ENCODE peak calls at places on chromosomes 16 and 17, in seven cellular contexts. Q, Y, J, B, Z, E and T are unnamed samples.

GRCh38 chr16:57969451-57970123 is 1.3 kb downstream of the CNGB1 start:
- DNase-seq in Q (no peak), Y (no peak), J (no peak), B (no peak), Z (no peak), E (no peak), T (no peak)

GRCh38 chr16:67435758-67436164 is 4.8 kb downstream of the HSD11B2 start:
- DNase-seq in Q (no peak), Y (no peak), J (no peak), B (no peak), Z (peak; percentile 41), E (no peak), T (no peak)

GRCh38 chr16:28984619-28985135 is at the start of gene LAT:
- DNase-seq in Q (no peak), Y (no peak), J (no peak), B (no peak), Z (no peak), E (peak; percentile 74), T (peak; percentile 85)

GRCh38 chr17:77451894-77452852 is 311.4 kb downstream of the SEC14L1 start:
- DNase-seq in Q (no peak), Y (no peak), J (peak; percentile 71), B (no peak), Z (peak; percentile 73), E (no peak), T (peak; percentile 79)

GRCh38 chr17:79741751-79742588 is 11.2 kb downstream of the ENPP7 start:
- DNase-seq in Q (peak; percentile 62), Y (no peak), J (peak; percentile 68), B (no peak), Z (peak; percentile 78), E (peak; percentile 66), T (peak; percentile 65)

GRCh38 chr17:59476413-59476812 is 89.0 kb upstream of the DHX40 start:
- DNase-seq in Q (no peak), Y (no peak), J (no peak), B (no peak), Z (no peak), E (no peak), T (no peak)

GRCh38 chr17:73155410-73156165 is 9.2 kb upstream of the SSTR2 start:
- DNase-seq in Q (no peak), Y (no peak), J (no peak), B (no peak), Z (no peak), E (no peak), T (no peak)

GRCh38 chr17:82752371-82753200 is 721 bp downstream of the TBCD start:
- DNase-seq in Q (peak; percentile 39), Y (no peak), J (peak; percentile 19), B (no peak), Z (peak; percentile 63), E (no peak), T (peak; percentile 71)

GRCh38 chr16:17435324-17435723 is 35.4 kb downstream of the XYLT1 start:
- DNase-seq in Q (no peak), Y (no peak), J (no peak), B (no peak), Z (no peak), E (no peak), T (no peak)

GRCh38 chr17:2222901-2223616 is 80.5 kb downstream of the SMG6 start:
- DNase-seq in Q (peak; percentile 35), Y (no peak), J (peak; percentile 69), B (no peak), Z (peak; percentile 63), E (no peak), T (peak; percentile 42)

GRCh38 chr17:4375039-4375748 is 8.7 kb upstream of the UBE2G1 start:
- DNase-seq in Q (no peak), Y (no peak), J (no peak), B (no peak), Z (no peak), E (no peak), T (no peak)

GRCh38 chr16:63067141-63067540 is 1030.9 kb upstream of the CDH8 start:
- DNase-seq in Q (no peak), Y (no peak), J (no peak), B (no peak), Z (no peak), E (no peak), T (no peak)

GRCh38 chr17:80034977-80035686 is 540 bp downstream of the TBC1D16 start:
- DNase-seq in Q (no peak), Y (no peak), J (peak; percentile 30), B (no peak), Z (peak; percentile 70), E (peak; percentile 30), T (peak; percentile 70)

GRCh38 chr17:50603340-50603739 is 31.3 kb upstream of the ABCC3 start:
- DNase-seq in Q (no peak), Y (no peak), J (no peak), B (no peak), Z (no peak), E (no peak), T (no peak)

GRCh38 chr17:45722161-45722560 is 62.0 kb upstream of the CRHR1 start:
- DNase-seq in Q (no peak), Y (no peak), J (no peak), B (no peak), Z (no peak), E (no peak), T (no peak)

GRCh38 chr16:89761304-89761922 is 40.1 kb downstream of the ZNF276 start:
- DNase-seq in Q (no peak), Y (no peak), J (no peak), B (no peak), Z (no peak), E (no peak), T (no peak)

GRCh38 chr16:10162981-10163380 is 19.2 kb downstream of the GRIN2A start:
- DNase-seq in Q (no peak), Y (no peak), J (no peak), B (no peak), Z (no peak), E (no peak), T (no peak)

GRCh38 chr17:75774471-75774987 is 9.5 kb upstream of the GALK1 start:
- DNase-seq in Q (no peak), Y (no peak), J (no peak), B (no peak), Z (no peak), E (no peak), T (no peak)

GRCh38 chr17:16622540-16623277 is 30.9 kb downstream of the ZNF624 start:
- DNase-seq in Q (no peak), Y (no peak), J (no peak), B (no peak), Z (no peak), E (no peak), T (no peak)

GRCh38 chr17:16623282-16623681 is 30.4 kb downstream of the ZNF624 start:
- DNase-seq in Q (no peak), Y (no peak), J (no peak), B (no peak), Z (no peak), E (no peak), T (no peak)

DNA sequence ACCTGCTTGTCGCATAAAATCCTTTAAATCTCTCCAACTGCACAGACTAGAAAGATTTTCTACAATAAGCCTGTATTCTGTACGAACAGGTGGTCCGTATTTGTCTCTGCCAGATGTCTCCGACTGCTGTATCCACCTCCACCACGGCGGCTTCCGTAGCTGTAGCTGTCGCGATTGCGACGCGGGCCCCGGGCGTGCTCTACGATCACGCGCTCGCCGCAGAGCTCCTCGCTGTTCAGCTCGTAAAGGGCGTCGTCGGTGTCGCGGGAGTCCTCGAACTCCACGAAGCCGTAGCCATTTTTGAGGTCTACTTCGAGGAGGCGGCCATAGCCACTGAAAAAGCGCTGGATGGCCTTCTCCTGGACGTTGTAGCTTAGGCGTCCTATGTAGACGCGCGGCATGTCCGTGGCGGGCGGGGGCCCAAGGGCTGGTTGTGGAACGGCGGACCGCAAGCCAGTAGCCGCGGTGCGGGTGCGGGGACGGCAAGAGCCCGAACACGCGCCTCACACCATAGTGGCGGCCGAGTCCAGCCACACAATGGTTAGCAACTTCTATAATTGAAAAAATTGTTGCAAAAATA is 36.1 kb downstream of the ZNF624 start:
- DNase-seq in Q (no peak), Y (no peak), J (no peak), B (no peak), Z (no peak), E (no peak), T (no peak)
- H3K9me3 ChIP-seq in Q (peaks cover 19% of the 10 kb centered on the region), Y (peaks cover 30% of the 10 kb centered on the region), J (peaks cover 80% of the 10 kb centered on the region), B (peaks cover 5% of the 10 kb centered on the region), Z (peaks cover 11% of the 10 kb centered on the region), E (peaks cover 19% of the 10 kb centered on the region), T (peaks cover 69% of the 10 kb centered on the region)

GRCh38 chr16:3317315-3317999 is 12.2 kb downstream of the ZNF75A start:
- DNase-seq in Q (no peak), Y (no peak), J (no peak), B (no peak), Z (no peak), E (no peak), T (no peak)

GRCh38 chr16:3327514-3327913 is 22.2 kb downstream of the ZNF75A start:
- DNase-seq in Q (no peak), Y (no peak), J (no peak), B (no peak), Z (no peak), E (no peak), T (no peak)

DNA sequence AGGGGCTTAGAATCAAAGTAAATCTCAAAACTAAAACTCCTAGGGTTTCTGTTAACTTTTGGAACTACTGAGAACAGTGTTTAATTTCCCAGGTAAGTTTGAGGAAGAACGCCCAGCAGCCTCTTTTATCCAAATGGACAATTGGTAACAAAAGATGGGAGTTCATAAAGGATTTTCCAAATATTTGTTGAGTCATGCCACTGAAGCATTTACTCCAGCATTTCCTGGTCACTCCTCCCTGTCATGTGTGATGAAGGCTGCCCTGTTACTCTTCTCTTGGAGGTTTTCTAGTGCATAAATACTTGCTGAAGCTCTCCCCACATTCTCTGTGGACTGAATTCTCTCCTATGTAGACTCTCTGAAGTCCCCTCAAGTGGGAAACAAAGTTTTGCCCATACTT is 16.5 kb downstream of the ZNF75A start:
- DNase-seq in Q (no peak), Y (no peak), J (no peak), B (no peak), Z (no peak), E (no peak), T (no peak)
- H3K9me3 ChIP-seq in Q (peaks cover 38% of the 10 kb centered on the region), Y (peaks cover 36% of the 10 kb centered on the region), J (peaks cover 93% of the 10 kb centered on the region), B (peaks cover 20% of the 10 kb centered on the region), Z (peaks cover 16% of the 10 kb centered on the region), E (peaks cover 36% of the 10 kb centered on the region), T (peaks cover 80% of the 10 kb centered on the region)

DNA sequence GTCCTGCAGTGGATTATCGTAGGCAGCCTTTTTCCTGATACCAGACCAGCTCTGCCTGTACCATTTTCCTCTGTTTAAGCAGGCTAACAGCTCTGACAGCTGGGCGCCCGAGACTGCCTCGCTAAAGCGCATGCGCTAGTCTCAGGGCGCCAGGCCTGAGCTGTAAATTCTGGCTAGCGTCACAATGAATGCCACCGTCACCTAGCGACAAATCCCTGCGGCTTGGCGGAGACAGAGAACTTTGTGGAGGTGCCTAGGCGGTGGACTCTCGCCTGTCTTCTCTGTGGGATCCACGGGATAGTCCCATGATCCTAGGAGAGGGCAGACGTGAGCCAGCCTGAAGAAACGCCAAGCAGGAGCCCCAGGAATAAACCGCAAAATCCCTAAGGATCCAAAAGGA is 573.9 kb downstream of the KCNJ18 start:
- DNase-seq in Q (no peak), Y (no peak), J (no peak), B (no peak), Z (no peak), E (no peak), T (no peak)
- H3K9me3 ChIP-seq in Q (peaks cover 12% of the 10 kb centered on the region), Y (peaks cover 58% of the 10 kb centered on the region), J (peaks cover 3% of the 10 kb centered on the region), B (peaks cover 10% of the 10 kb centered on the region), Z (peaks cover 3% of the 10 kb centered on the region), E (peaks cover 4% of the 10 kb centered on the region), T (peaks cover 82% of the 10 kb centered on the region)

DNA sequence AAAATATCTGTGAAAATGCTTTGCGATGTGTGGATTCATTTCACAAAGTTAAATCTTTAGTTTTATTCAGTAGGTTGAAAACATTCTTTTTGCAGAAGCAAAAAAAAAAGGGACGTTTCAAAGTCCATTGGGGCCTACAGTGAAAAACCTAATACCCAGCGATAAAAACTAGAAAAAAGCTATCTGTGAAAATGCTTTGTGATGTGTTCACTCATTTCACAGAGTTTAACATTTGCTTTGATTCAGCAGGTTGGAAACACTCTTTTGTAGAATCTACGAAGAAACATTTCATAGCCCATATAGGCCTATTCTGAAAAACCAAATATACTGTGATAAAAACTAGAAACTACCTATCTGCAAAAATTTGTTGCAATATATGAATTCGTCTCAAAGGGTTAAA is 113.6 kb upstream of the WSB1 start:
- DNase-seq in Q (no peak), Y (no peak), J (no peak), B (no peak), Z (no peak), E (no peak), T (no peak)
- H3K9me3 ChIP-seq in Q (peaks cover 2% of the 10 kb centered on the region), Y (no peaks in the 10 kb centered on the region), J (peaks cover 19% of the 10 kb centered on the region), B (no peaks in the 10 kb centered on the region), Z (no peaks in the 10 kb centered on the region), E (peaks cover 3% of the 10 kb centered on the region), T (peaks cover 2% of the 10 kb centered on the region)